ENCODE peak calls at places on chromosomes 4 and X, in six cellular contexts. P, D, V, J, L and O are unnamed samples.
A peak's percentile ranks its signal among the peaks of the same experiment; 100 is the strongest.

GRCh38 chrX:131588995-131589394 is 45.1 kb downstream of the OR13H1 start:
- DNase-seq in P (no peak), D (no peak), V (no peak), J (no peak), L (no peak), O (no peak)

GRCh38 chrX:97909245-97909644 is 1025.5 kb downstream of the RPA4 start:
- DNase-seq in P (no peak), D (peak; percentile 2), V (no peak), J (peak; percentile 1), L (no peak), O (no peak)

GRCh38 chr4:185357733-185358440 is 37.8 kb downstream of the LRP2BP start:
- DNase-seq in P (no peak), D (no peak), V (peak; percentile 79), J (no peak), L (no peak), O (no peak)

GRCh38 chrX:30278365-30278764 is 30.8 kb downstream of the NR0B1 start:
- DNase-seq in P (no peak), D (no peak), V (peak; percentile 15), J (no peak), L (no peak), O (no peak)

GRCh38 chr4:33831667-33832066 is 2412.6 kb downstream of the ARAP2 start:
- DNase-seq in P (no peak), D (no peak), V (no peak), J (no peak), L (no peak), O (no peak)

GRCh38 chr4:162852642-162853041 is 314.0 kb downstream of the NAF1 start:
- DNase-seq in P (no peak), D (no peak), V (no peak), J (no peak), L (no peak), O (no peak)

GRCh38 chrX:124736553-124737240 is 390.3 kb downstream of the SH2D1A start:
- DNase-seq in P (no peak), D (no peak), V (peak; percentile 5), J (no peak), L (peak; percentile 44), O (no peak)

GRCh38 chr4:16168710-16169388 is 57.4 kb downstream of the TAPT1 start:
- DNase-seq in P (no peak), D (no peak), V (no peak), J (no peak), L (no peak), O (no peak)

GRCh38 chr4:82891728-82892466 is 944 bp upstream of the SEC31A start:
- DNase-seq in P (no peak), D (no peak), V (no peak), J (no peak), L (no peak), O (no peak)

GRCh38 chrX:619451-619811 is 11.2 kb upstream of the SHOX start:
- DNase-seq in P (no peak), D (no peak), V (no peak), J (no peak), L (no peak), O (no peak)

GRCh38 chr4:108622022-108622421 is 1.6 kb downstream of the RPL34 start:
- DNase-seq in P (no peak), D (no peak), V (no peak), J (no peak), L (no peak), O (no peak)

GRCh38 chrX:130975947-130976346 is 72.9 kb upstream of the ENOX2 start:
- DNase-seq in P (peak; percentile 24), D (no peak), V (peak; percentile 69), J (no peak), L (no peak), O (no peak)

GRCh38 chr4:48254381-48255072 is 15.1 kb downstream of the TEC start:
- DNase-seq in P (no peak), D (no peak), V (peak; percentile 52), J (no peak), L (no peak), O (no peak)

GRCh38 chr4:125590158-125590557 is 275.4 kb downstream of the FAT4 start:
- DNase-seq in P (peak; percentile 18), D (no peak), V (no peak), J (no peak), L (no peak), O (no peak)

GRCh38 chr4:106898621-106899230 is 137.4 kb downstream of the DKK2 start:
- DNase-seq in P (peak; percentile 32), D (no peak), V (peak; percentile 50), J (no peak), L (no peak), O (peak; percentile 9)

GRCh38 chr4:163680390-163681098 is 186.1 kb downstream of the TMA16 start:
- DNase-seq in P (no peak), D (no peak), V (no peak), J (no peak), L (no peak), O (no peak)

GRCh38 chr4:39950861-39951481 is 26.7 kb downstream of the PDS5A start:
- DNase-seq in P (no peak), D (no peak), V (no peak), J (no peak), L (no peak), O (no peak)

GRCh38 chr4:915595-915994 is 16.5 kb downstream of the GAK start:
- DNase-seq in P (no peak), D (no peak), V (no peak), J (no peak), L (no peak), O (no peak)

GRCh38 chr4:66357316-66357715 is 687.0 kb upstream of the EPHA5 start:
- DNase-seq in P (no peak), D (no peak), V (no peak), J (no peak), L (no peak), O (no peak)

GRCh38 chrX:70436380-70436779 is 8.3 kb upstream of the DLG3 start:
- DNase-seq in P (no peak), D (no peak), V (peak; percentile 69), J (no peak), L (no peak), O (no peak)

GRCh38 chrX:128460835-128461234 is 408.6 kb upstream of the ACTRT1 start:
- DNase-seq in P (no peak), D (no peak), V (no peak), J (no peak), L (no peak), O (no peak)

GRCh38 chr4:82779032-82779431 is 19.6 kb downstream of the SCD5 start:
- DNase-seq in P (no peak), D (no peak), V (no peak), J (no peak), L (no peak), O (no peak)

GRCh38 chr4:113683143-113683542 is 78.4 kb downstream of the CAMK2D start:
- DNase-seq in P (no peak), D (peak; percentile 6), V (no peak), J (peak; percentile 88), L (no peak), O (peak; percentile 3)

GRCh38 chr4:118682928-118683327 is 2.3 kb upstream of the METTL14 start:
- DNase-seq in P (peak; percentile 30), D (no peak), V (peak; percentile 53), J (no peak), L (no peak), O (no peak)
- TF ChIP-seq TAF1 in P (no peak), D (no peak), V (no peak), J (no peak), L (no peak), O (no peak)

GRCh38 chrX:18425199-18426003 is at the start of gene CDKL5:
- DNase-seq in P (peak; percentile 92), D (peak; percentile 53), V (peak; percentile 95), J (peak; percentile 75), L (peak; percentile 91), O (peak; percentile 53)
- TF ChIP-seq POLR2A in P (peak; percentile 70), D (peak; percentile 52), V (no peak), J (peak; percentile 67), L (peak; percentile 53), O (peak; percentile 57)

GRCh38 chrX:24676403-24677024 is 17.2 kb upstream of the POLA1 start:
- DNase-seq in P (no peak), D (no peak), V (peak; percentile 18), J (no peak), L (no peak), O (no peak)

GRCh38 chrX:24668111-24668510 is 21.0 kb upstream of the PCYT1B start:
- DNase-seq in P (no peak), D (no peak), V (no peak), J (no peak), L (no peak), O (no peak)

GRCh38 chrX:24673424-24673823 is 20.3 kb upstream of the POLA1 start:
- DNase-seq in P (no peak), D (no peak), V (no peak), J (no peak), L (no peak), O (no peak)

DNA sequence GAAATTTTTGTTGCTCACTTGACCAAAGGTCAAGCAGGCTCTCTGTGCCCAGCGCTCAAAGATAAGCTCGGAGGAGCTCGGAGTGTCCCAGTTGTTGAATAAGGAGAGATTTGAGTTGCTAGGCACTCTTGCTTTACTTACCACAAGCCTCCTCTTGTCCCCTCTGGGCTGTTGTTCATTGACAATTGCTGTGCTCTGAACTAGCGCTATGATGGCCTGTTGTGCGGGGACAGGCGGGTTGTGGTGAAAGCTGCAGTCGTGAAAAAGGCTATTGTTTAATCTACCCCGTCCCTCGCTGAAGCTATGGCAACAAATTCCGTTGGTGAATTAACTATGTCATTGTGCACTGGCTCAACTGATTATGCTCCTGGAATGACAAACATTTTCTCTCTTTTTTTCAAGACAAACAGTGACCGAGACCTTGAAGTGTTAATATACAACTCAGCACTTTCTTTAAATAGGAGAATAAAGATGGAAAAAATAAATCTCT is 21.0 kb upstream of the POLA1 start:
- DNase-seq in P (peak; percentile 78), D (no peak), V (peak; percentile 24), J (no peak), L (no peak), O (no peak)
- TF ChIP-seq TAF1 in P (no peak), D (no peak), V (no peak), J (no peak), L (no peak), O (no peak)

DNA sequence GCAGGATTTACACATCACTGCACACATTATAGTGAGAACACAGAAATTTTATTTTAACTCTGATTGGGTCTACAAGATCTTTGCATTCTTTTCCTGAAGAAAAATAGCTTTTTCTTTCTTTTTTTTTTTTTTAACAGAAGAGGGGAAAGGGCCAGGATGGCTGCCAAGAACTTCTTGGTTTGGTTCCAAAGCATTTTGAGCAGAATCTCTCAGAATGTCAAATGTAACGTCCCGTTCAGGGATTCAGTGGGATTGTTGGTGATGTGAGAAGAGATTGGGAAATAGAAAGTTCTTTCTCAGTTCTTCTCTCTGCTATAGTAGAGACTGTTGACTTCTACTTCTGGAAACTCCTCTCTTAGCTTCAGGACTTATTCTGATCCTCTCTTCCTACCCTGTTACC is 70.9 kb upstream of the CBR4 start:
- DNase-seq in P (no peak), D (no peak), V (no peak), J (no peak), L (no peak), O (no peak)
- TF ChIP-seq POLR2A in P (no peak), D (no peak), V (no peak), J (no peak), L (no peak), O (no peak)

GRCh38 chrX:119880552-119881437 is 9.2 kb downstream of the NDUFA1 start:
- DNase-seq in P (peak; percentile 45), D (no peak), V (peak; percentile 60), J (peak; percentile 35), L (no peak), O (no peak)
- TF ChIP-seq TAF1 in P (no peak), D (no peak), V (no peak), J (no peak), L (no peak), O (no peak)

GRCh38 chr4:147453561-147454141 is 27.2 kb upstream of the EDNRA start:
- DNase-seq in P (no peak), D (no peak), V (peak; percentile 1), J (no peak), L (no peak), O (no peak)
- TF ChIP-seq POLR2A in P (no peak), D (no peak), V (no peak), J (no peak), L (no peak), O (no peak)